ENCODE peak calls at places on chromosomes 4 and X, in nine cellular contexts. K is left lung, I is GM12878, J is suprapubic skin, S is AG04450, A is substantia nigra, O is fibroblast of lung, R is colonic mucosa, H is caudate nucleus. P is an unnamed sample.

GRCh38 chrX:150456466-150456865 is 93.3 kb downstream of the MAMLD1 start:
- DNase-seq in O (peak), I (no peak), J (no peak), S (no peak), H (no peak), R (no peak), A (no peak), K (no peak), P (peak)

GRCh38 chr4:26583538-26583864 is 383 bp upstream of the TBC1D19 start:
- DNase-seq in K (no peak), J (no peak), S (no peak), R (no peak), O (peak), H (no peak), I (no peak), A (no peak), P (no peak)

GRCh38 chrX:106932492-106932923 is 12.3 kb downstream of the CLDN2 start:
- DNase-seq in J (no peak), H (no peak), S (no peak), A (no peak), R (no peak), K (no peak), I (no peak), O (peak), P (no peak)

GRCh38 chr4:60655356-60655755 is 544.8 kb upstream of the ADGRL3 start:
- DNase-seq in S (no peak), R (no peak), K (no peak), J (no peak), I (no peak), A (no peak), H (no peak), O (no peak), P (no peak)

GRCh38 chr4:142353149-142353738 is 492.9 kb downstream of the INPP4B start:
- DNase-seq in O (peak), R (no peak), J (no peak), A (no peak), K (no peak), I (no peak), H (no peak), S (peak), P (no peak)

GRCh38 chrX:123206222-123206621 is 22.1 kb downstream of the GRIA3 start:
- DNase-seq in S (no peak), H (no peak), J (no peak), A (no peak), I (no peak), O (no peak), K (no peak), R (no peak), P (no peak)

GRCh38 chrX:421646-422325 is 35.1 kb upstream of the PPP2R3B start:
- DNase-seq in O (no peak), K (peak), J (no peak), R (no peak), A (no peak), I (no peak), H (no peak), S (no peak), P (no peak)

GRCh38 chr4:25527044-25527443 is 128.6 kb upstream of the SLC34A2 start:
- DNase-seq in I (no peak), S (no peak), R (no peak), J (no peak), O (no peak), H (no peak), K (no peak), A (no peak), P (no peak)

GRCh38 chr4:156838761-156839160 is 132.8 kb downstream of the PDGFC start:
- DNase-seq in J (no peak), A (no peak), H (no peak), R (no peak), O (peak), I (no peak), K (no peak), S (no peak), P (no peak)

GRCh38 chrX:41137589-41137988 is 52.3 kb downstream of the USP9X start:
- DNase-seq in R (no peak), O (peak), I (no peak), H (no peak), J (no peak), A (no peak), K (no peak), S (no peak), P (no peak)

GRCh38 chr4:26780524-26780923 is 80.1 kb upstream of the STIM2 start:
- DNase-seq in H (no peak), A (no peak), K (no peak), S (no peak), J (no peak), R (no peak), I (no peak), O (peak), P (peak)

GRCh38 chrX:42530027-42530426 is 247.9 kb downstream of the PPP1R2C start:
- DNase-seq in K (no peak), S (no peak), H (no peak), O (peak), A (no peak), I (no peak), R (no peak), J (no peak), P (peak)

GRCh38 chrX:42519666-42520231 is 258.2 kb downstream of the PPP1R2C start:
- DNase-seq in A (no peak), R (no peak), O (peak), J (no peak), S (no peak), H (no peak), I (no peak), K (no peak), P (no peak)

DNA sequence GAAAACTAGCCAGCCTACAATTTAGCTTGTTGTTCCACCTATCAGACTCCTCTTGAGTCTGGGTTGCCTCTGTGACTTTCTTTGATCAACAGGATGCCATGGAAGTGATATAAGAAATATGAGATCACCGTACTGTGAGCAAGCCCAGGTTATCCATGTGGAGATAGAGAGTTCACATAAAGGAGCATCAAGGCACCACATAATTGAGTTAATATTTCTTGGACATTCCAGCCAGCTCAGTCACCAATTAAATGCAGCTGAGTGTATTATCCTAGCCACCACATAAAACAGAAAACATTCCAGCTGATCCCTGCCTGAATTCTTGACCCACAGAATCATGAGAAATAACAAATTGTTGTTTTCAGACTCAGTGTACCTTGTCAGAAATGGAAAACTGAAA is 253.6 kb downstream of the PPP1R2C start:
- DNase-seq in S (no peak), R (no peak), A (no peak), I (no peak), O (peak), J (no peak), K (no peak), H (no peak), P (peak)
- H3K27ac ChIP-seq in S (no peak), R (no peak), A (no peak), I (no peak), O (no peak), J (no peak), K (no peak), H (no peak), P (peak)

DNA sequence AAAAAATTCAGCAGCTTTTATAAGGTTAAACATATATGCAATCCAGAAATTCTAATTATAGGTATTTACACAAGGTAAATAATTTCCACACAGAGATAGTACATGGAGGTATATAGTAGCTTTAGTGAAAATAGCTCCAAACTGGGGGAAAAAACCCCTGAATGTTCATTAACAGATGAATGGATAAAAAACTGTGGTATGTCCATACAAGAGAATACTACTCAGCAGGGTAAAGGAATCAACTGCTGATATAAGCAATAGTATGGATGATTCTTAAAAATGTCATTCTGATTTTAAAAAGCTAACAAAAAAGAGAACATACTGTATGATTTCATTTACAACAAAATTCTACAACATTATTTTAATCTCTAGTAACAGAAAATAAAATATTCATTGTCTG is 37.2 kb upstream of the FRMD7 start:
- DNase-seq in K (no peak), A (no peak), O (no peak), S (no peak), R (no peak), H (no peak), I (no peak), J (no peak), P (no peak)
- H3K27ac ChIP-seq in K (no peak), A (no peak), O (no peak), S (no peak), R (no peak), H (no peak), I (no peak), J (no peak), P (no peak)

GRCh38 chr4:4981427-4981826 is 37.8 kb downstream of the CYTL1 start:
- DNase-seq in R (no peak), A (no peak), K (no peak), O (no peak), H (no peak), I (no peak), S (no peak), J (no peak), P (no peak)
- H3K27ac ChIP-seq in R (no peak), A (no peak), K (no peak), O (no peak), H (no peak), I (no peak), S (no peak), J (no peak), P (no peak)

GRCh38 chrX:70480660-70481018 is 36.0 kb downstream of the DLG3 start:
- DNase-seq in O (peak), R (no peak), I (no peak), K (no peak), H (no peak), J (no peak), S (no peak), A (no peak), P (no peak)
- H3K27ac ChIP-seq in O (peak), R (peak), I (no peak), K (no peak), H (no peak), J (no peak), S (no peak), A (no peak), P (no peak)

GRCh38 chrX:102606115-102606514 is 6.8 kb downstream of the ARMCX5 start:
- DNase-seq in K (no peak), S (no peak), I (no peak), R (no peak), H (no peak), A (no peak), J (no peak), O (no peak), P (no peak)

GRCh38 chrX:102599950-102600579 is 750 bp downstream of the ARMCX5 start:
- DNase-seq in R (no peak), S (no peak), J (no peak), A (no peak), H (no peak), K (no peak), O (peak), I (no peak), P (no peak)

GRCh38 chrX:102599084-102599949 is at the start of gene ARMCX5:
- DNase-seq in J (peak), A (no peak), O (peak), S (peak), K (peak), R (peak), H (peak), I (peak), P (peak)

GRCh38 chrX:102604327-102604726 is 5.0 kb downstream of the ARMCX5 start:
- DNase-seq in S (no peak), A (no peak), I (no peak), R (no peak), J (no peak), K (no peak), H (no peak), O (no peak), P (no peak)
- H3K27ac ChIP-seq in S (no peak), A (no peak), I (no peak), R (no peak), J (no peak), K (no peak), H (no peak), O (no peak), P (no peak)

DNA sequence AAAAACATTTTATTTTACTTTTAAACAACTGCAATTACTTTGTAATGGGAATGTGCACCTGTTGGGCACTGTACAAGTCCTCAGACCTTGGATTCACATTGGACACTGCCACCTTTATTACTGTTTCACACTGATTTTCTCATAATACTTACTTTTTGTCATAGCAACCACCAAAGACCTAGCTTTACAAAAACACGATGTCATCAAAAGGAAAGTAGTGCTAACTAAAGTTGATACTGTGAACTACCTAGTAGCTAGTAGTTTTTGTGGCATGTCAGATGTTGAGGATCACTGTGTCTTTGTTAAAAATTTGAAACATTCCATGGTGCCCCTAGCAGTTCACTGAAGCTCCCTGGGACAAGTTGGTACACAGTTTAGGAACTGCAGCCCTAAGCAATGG is 62.9 kb upstream of the HOPX start:
- DNase-seq in R (no peak), J (no peak), K (no peak), H (no peak), O (no peak), I (no peak), A (no peak), S (no peak), P (no peak)
- H3K27ac ChIP-seq in R (peak), J (no peak), K (no peak), H (no peak), O (no peak), I (no peak), A (no peak), S (no peak), P (no peak)

GRCh38 chr4:3385719-3386440 is 55.9 kb upstream of the HGFAC start:
- DNase-seq in O (no peak), H (no peak), S (no peak), I (no peak), J (no peak), R (no peak), A (no peak), K (peak), P (peak)

GRCh38 chr4:3387943-3388348 is 53.8 kb upstream of the HGFAC start:
- DNase-seq in S (no peak), I (no peak), K (peak), A (no peak), H (no peak), R (peak), O (peak), J (peak), P (peak)

GRCh38 chr4:3388461-3389185 is 53.1 kb upstream of the HGFAC start:
- DNase-seq in R (no peak), O (peak), I (peak), K (no peak), H (no peak), J (peak), A (no peak), S (peak), P (peak)

GRCh38 chr4:3386486-3386885 is 55.3 kb upstream of the HGFAC start:
- DNase-seq in H (no peak), R (no peak), A (no peak), I (no peak), O (no peak), J (no peak), S (no peak), K (no peak), P (peak)

GRCh38 chr4:3387154-3387942 is 54.4 kb upstream of the HGFAC start:
- DNase-seq in J (no peak), R (no peak), O (no peak), A (no peak), K (peak), I (peak), S (no peak), H (no peak), P (no peak)
- H3K27ac ChIP-seq in J (peak), R (peak), O (peak), A (peak), K (peak), I (peak), S (no peak), H (peak), P (peak)

GRCh38 chr4:7366180-7366957 is 68.4 kb downstream of the PSAPL1 start:
- DNase-seq in R (no peak), H (no peak), S (no peak), J (no peak), A (no peak), I (no peak), K (peak), O (no peak), P (no peak)
- H3K27ac ChIP-seq in R (no peak), H (peak), S (no peak), J (no peak), A (peak), I (no peak), K (no peak), O (no peak), P (no peak)

GRCh38 chrX:67721321-67721720 is 177.5 kb downstream of the AR start:
- DNase-seq in I (no peak), J (no peak), K (no peak), S (no peak), A (no peak), H (no peak), O (no peak), R (no peak), P (no peak)

GRCh38 chrX:67725471-67725870 is 181.7 kb downstream of the AR start:
- DNase-seq in O (no peak), S (no peak), R (no peak), A (no peak), I (no peak), H (no peak), J (no peak), K (no peak), P (no peak)

GRCh38 chrX:67724359-67725110 is 180.7 kb downstream of the AR start:
- DNase-seq in O (peak), H (no peak), K (no peak), A (no peak), S (no peak), I (no peak), R (no peak), J (no peak), P (no peak)

GRCh38 chrX:67726028-67726427 is 182.2 kb downstream of the AR start:
- DNase-seq in H (no peak), K (no peak), R (no peak), I (no peak), O (no peak), J (no peak), S (no peak), A (no peak), P (no peak)

DNA sequence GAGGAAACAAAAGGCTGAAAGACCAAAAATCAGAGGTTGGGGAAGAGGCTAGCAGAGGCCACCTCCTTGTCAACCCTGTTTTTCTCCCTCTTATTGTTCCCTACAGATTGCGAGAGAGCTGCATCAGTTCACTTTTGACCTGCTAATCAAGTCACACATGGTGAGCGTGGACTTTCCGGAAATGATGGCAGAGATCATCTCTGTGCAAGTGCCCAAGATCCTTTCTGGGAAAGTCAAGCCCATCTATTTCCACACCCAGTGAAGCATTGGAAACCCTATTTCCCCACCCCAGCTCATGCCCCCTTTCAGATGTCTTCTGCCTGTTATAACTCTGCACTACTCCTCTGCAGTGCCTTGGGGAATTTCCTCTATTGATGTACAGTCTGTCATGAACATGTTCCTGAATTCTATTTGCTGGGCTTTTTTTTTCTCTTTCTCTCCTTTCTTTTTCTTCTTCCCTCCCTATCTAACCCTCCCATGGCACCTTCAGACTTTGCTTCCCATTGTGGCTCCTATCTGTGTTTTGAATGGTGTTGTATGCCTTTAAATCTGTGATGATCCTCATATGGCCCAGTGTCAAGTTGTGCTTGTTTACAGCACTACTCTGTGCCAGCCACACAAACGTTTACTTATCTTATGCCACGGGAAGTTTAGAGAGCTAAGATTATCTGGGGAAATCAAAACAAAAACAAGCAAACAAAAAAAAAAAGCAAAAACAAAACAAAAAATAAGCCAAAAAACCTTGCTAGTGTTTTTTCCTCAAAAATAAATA is 179.9 kb downstream of the AR start:
- DNase-seq in S (no peak), K (no peak), O (no peak), I (no peak), J (no peak), A (no peak), R (no peak), H (no peak), P (no peak)
- H3K27ac ChIP-seq in S (no peak), K (no peak), O (no peak), I (no peak), J (peak), A (no peak), R (no peak), H (no peak), P (no peak)

GRCh38 chr4:180310616-180311015 is 1932.6 kb upstream of the TENM3 start:
- DNase-seq in R (no peak), I (no peak), A (no peak), J (no peak), O (no peak), H (no peak), K (no peak), S (no peak), P (no peak)
- H3K27ac ChIP-seq in R (no peak), I (no peak), A (no peak), J (no peak), O (no peak), H (no peak), K (no peak), S (no peak), P (no peak)

P was measured in epithelial cell of prostate.